ENCODE peak calls at places on chromosomes 11 and 22, in four cellular contexts. R is HL-60, N is HCT116, J is HepG2. Y is an unnamed sample.
A peak's percentile ranks its signal among the peaks of the same experiment; 100 is the strongest.

GRCh38 chr22:23270212-23270733 is 90.0 kb downstream of the BCR start:
- DNase-seq in N (no peak), J (no peak), R (no peak), Y (no peak)

GRCh38 chr11:69839516-69839915 is 20.3 kb upstream of the FGF3 start:
- DNase-seq in R (no peak), N (no peak), J (no peak), Y (no peak)

GRCh38 chr11:35372565-35373283 is 46.6 kb downstream of the SLC1A2 start:
- DNase-seq in N (no peak), R (no peak), J (no peak), Y (no peak)

GRCh38 chr22:17817079-17817478 is 42.8 kb upstream of the BID start:
- DNase-seq in R (no peak), N (no peak), J (no peak), Y (no peak)

GRCh38 chr11:86447763-86448480 is 73.2 kb downstream of the CCDC81 start:
- DNase-seq in R (peak; percentile 56), J (no peak), N (no peak), Y (no peak)

GRCh38 chr11:29435421-29435820 is 581.4 kb downstream of the KCNA4 start:
- DNase-seq in J (no peak), R (no peak), N (no peak), Y (no peak)

GRCh38 chr11:6323291-6323905 is 3.1 kb upstream of the CAVIN3 start:
- DNase-seq in J (no peak), R (no peak), N (no peak), Y (no peak)

GRCh38 chr11:72642815-72643511 is 31.3 kb downstream of the PDE2A start:
- DNase-seq in R (peak; percentile 33), J (no peak), N (peak; percentile 32), Y (peak; percentile 92)

GRCh38 chr11:44904261-44905080 is 46.2 kb downstream of the TP53I11 start:
- DNase-seq in J (no peak), N (no peak), R (no peak), Y (no peak)

GRCh38 chr22:39090426-39091064 is 6.5 kb upstream of the APOBEC3H start:
- DNase-seq in R (no peak), N (no peak), J (no peak), Y (no peak)

GRCh38 chr11:72669527-72669926 is 4.7 kb downstream of the PDE2A start:
- DNase-seq in R (no peak), N (no peak), J (no peak), Y (no peak)

GRCh38 chr22:44710474-44711235 is 8.7 kb downstream of the PRR5 start:
- DNase-seq in J (no peak), R (no peak), N (no peak), Y (no peak)

GRCh38 chr11:85844439-85845051 is 10.6 kb upstream of the CCDC83 start:
- DNase-seq in R (peak; percentile 44), N (peak; percentile 77), J (no peak), Y (no peak)

GRCh38 chr11:120956710-120957500 is 67.0 kb upstream of the TBCEL start:
- DNase-seq in R (peak; percentile 3), J (no peak), N (no peak), Y (peak; percentile 53)

GRCh38 chr11:122617297-122617696 is 38.2 kb upstream of the UBASH3B start:
- DNase-seq in R (no peak), J (no peak), N (no peak), Y (no peak)

GRCh38 chr11:115505165-115505564 is 950 bp upstream of the CADM1 start:
- DNase-seq in R (no peak), N (no peak), J (no peak), Y (peak; percentile 20)

GRCh38 chr11:120608760-120609211 is 97.2 kb downstream of the GRIK4 start:
- DNase-seq in J (no peak), N (no peak), R (no peak), Y (no peak)

GRCh38 chr22:48975886-48976285 is 851.8 kb downstream of the BRD1 start:
- DNase-seq in N (no peak), R (no peak), J (no peak), Y (no peak)

GRCh38 chr11:33670250-33671011 is 30.2 kb downstream of the C11orf91 start:
- DNase-seq in J (no peak), R (no peak), N (no peak), Y (no peak)

GRCh38 chr11:77999446-77999845 is 5.0 kb upstream of the INTS4 start:
- DNase-seq in R (no peak), N (no peak), J (no peak), Y (no peak)

GRCh38 chr11:77990981-77991380 is 3.5 kb downstream of the INTS4 start:
- DNase-seq in R (no peak), N (no peak), J (no peak), Y (no peak)

GRCh38 chr11:78000193-78000592 is 5.7 kb upstream of the INTS4 start:
- DNase-seq in R (peak; percentile 55), J (peak; percentile 70), N (peak; percentile 68), Y (peak; percentile 67)

GRCh38 chr11:77993902-77994301 is 566 bp downstream of the INTS4 start:
- DNase-seq in J (no peak), R (no peak), N (no peak), Y (no peak)

DNA sequence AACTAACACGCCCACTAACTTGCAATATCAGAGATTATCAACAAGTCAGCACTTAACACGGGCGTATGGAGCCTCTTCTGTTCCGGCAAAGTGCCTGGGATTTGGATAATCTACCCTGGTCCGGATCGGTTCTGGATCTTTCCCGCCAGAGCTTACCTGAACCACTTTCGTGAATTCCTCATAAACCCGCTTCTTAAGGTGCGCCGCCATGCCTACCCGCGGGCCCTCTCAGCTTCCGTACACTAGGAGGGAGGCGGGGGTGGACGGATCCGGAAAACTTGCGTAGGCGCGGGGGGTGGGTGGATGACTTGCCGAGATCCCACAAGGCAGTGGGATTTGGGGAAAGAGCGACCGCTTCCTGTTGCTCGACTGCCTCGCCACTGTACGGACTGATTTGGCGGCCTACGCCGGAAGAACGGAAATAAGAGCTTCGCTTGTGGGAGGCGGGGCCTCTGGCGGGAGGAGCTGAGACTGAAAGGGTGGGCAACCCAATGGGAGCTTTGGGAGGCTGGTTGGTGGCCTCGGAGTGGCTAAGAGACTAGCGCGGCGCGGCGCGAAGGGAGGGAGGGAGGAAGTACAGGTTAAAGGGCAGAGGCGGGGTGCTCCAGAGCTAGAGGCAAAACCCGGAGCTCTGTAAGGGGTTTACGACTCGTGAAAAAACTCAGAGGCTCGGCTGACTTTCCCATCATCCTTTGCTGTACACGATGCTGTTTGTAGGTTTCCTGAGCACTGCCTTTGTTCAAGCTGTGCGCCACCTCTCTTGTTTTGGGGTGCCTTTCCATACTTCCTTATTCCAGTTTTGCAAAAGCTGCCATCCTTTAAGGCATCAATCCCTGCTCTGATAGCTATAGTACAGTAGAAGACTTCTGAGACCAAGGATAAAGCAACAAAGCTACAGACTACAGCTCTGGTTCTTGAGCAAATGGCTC is at the start of gene INTS4:
- DNase-seq in J (peak; percentile 99), R (peak; percentile 100), N (peak; percentile 100), Y (peak; percentile 88)
- TF ChIP-seq REST in J (peak; percentile 54), R (peak; percentile 48), N (no peak), Y (peak; percentile 75)

GRCh38 chr11:113593698-113594308 is 112.3 kb downstream of the TMPRSS5 start:
- DNase-seq in J (no peak), R (peak; percentile 18), N (no peak), Y (no peak)
- TF ChIP-seq REST in J (no peak), R (no peak), N (no peak), Y (no peak)

DNA sequence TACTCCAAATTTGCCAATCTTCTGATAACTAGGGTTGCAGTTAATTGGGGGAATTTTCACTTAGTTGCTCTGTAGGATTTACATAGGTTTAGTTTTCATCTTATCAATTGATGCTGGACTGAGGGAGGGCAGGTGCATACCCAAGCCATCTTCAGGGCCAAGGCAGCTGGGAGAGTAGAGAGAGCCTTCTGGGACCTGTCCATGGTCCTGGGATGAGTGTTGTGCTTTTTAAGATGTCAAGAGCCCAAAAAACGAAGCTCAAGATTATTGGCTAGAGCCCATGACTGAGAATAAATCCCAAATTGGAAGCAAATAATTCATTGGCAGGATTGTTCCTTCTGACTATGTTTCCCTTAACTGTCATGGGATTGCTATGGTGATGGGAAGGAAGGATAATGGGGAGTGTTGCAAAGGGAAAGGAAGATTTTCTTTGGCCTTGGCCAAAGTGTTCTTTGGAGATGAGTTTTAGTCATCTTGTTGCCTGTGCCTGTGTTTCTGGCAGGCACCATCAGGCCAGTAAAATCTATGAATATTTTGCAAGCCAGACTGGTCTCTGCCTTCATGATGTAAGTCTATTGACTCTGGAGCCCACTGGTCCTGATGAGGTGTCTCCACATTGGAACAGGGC is 4.5 kb downstream of the SLC22A6 start:
- DNase-seq in J (no peak), R (no peak), N (no peak), Y (no peak)
- TF ChIP-seq REST in J (peak; percentile 90), R (peak; percentile 96), N (peak; percentile 65), Y (peak; percentile 92)

GRCh38 chr11:108009497-108010360 is 1.0 kb downstream of the CUL5 start:
- DNase-seq in J (peak; percentile 16), R (peak; percentile 21), N (no peak), Y (peak; percentile 19)

GRCh38 chr11:108007819-108008218 is 879 bp upstream of the CUL5 start:
- DNase-seq in N (no peak), J (no peak), R (no peak), Y (no peak)

GRCh38 chr11:108003623-108004022 is 5.1 kb upstream of the CUL5 start:
- DNase-seq in J (no peak), N (no peak), R (no peak), Y (no peak)

GRCh38 chr11:108012139-108012725 is 3.5 kb downstream of the CUL5 start:
- DNase-seq in J (no peak), R (no peak), N (no peak), Y (no peak)

GRCh38 chr11:108008656-108009496 is at the start of gene CUL5:
- DNase-seq in N (peak; percentile 86), J (peak; percentile 85), R (peak; percentile 89), Y (peak; percentile 95)
- TF ChIP-seq REST in N (no peak), J (no peak), R (no peak), Y (no peak)

DNA sequence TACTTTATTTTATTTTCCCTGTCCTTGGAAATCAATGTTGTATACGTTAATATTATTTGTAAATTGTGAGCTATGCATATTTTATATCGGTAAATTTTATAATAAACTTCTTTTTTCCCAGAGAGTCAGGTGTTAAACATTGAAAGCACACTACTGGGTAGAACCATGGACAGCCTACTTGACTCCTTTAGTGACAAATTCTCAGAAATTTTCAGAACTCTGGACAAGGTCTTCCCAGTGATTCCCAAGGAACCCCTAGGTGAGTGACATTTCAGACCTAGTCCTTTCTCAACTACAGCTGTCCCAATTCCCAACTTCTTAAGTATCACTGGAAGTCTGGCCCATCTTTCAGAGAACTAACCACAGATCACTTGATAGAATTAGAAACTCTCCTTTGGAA is 107.2 kb downstream of the RCN1 start:
- DNase-seq in N (no peak), R (no peak), J (no peak), Y (no peak)
- TF ChIP-seq REST in N (peak; percentile 41), R (peak; percentile 80), J (peak; percentile 85), Y (peak; percentile 90)

DNA sequence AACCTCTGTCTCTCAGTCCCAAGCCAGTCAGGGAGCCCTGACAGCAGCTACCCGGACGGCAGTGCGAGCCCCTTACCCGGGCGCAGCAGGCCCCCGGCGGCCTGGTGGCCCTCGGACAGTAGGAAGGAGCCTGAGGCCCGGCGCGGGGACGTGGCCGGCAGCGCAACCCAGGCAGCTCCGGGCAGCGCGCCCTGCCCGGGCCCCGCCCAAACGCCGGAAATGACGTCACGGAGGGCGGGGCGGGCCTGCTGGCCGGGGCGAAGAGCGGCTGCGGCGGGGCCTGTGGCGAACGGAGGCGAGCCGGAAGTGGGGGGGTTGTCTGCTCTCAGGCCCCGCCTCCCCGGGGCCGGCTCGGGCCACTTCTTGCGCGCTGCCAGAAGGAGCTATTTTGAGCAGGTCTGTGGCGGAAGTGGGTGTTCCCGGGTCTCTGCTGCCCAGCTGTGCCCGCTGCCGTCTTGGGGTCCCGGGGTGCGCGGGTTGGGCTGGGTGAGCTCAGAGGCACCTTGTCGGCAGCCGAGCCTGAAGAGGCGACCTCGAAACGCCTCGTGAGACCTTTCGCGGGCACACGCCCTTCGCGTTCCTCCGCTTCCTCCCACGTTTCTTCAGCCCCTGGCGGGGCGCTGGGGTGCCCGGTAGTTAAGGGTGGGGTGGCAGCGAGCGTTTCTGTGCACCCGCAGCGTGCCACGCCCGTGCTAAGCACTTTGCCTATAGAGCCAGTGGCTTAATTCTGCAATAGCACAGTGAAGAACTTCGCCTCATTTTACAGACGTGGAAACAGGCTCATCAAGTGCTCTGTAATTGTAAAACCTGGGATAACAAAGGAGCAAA is at the start of gene C11orf24:
- DNase-seq in N (peak; percentile 79), R (peak; percentile 95), J (peak; percentile 84), Y (peak; percentile 100)
- TF ChIP-seq REST in N (no peak), R (peak; percentile 63), J (peak; percentile 41), Y (no peak)